ENCODE peak calls at places on chromosomes 6 and 20, in four cellular contexts. One of them, this sample, is unnamed. For H3K27me3, the result is how much of the 10 kb centered on the place peaks cover.

GRCh38 chr6:169944415-169944814 is 193.0 kb downstream of the ERMARD start:
- DNase-seq in uterus: no peak
- DNase-seq in Panc1: no peak
- DNase-seq in psoas muscle: no peak
- DNase-seq in this sample: no peak

GRCh38 chr6:16167219-16167618 is 38.3 kb downstream of the MYLIP start:
- DNase-seq in psoas muscle: no peak
- DNase-seq in uterus: no peak
- DNase-seq in Panc1: no peak
- DNase-seq in this sample: no peak

GRCh38 chr6:149248688-149249369 is 68.7 kb upstream of the TAB2 start:
- DNase-seq in uterus: no peak
- DNase-seq in Panc1: no peak
- DNase-seq in psoas muscle: no peak
- DNase-seq in this sample: no peak

GRCh38 chr6:163825033-163825432 is 410.5 kb downstream of the QKI start:
- DNase-seq in Panc1: no peak
- DNase-seq in psoas muscle: no peak
- DNase-seq in uterus: no peak
- DNase-seq in this sample: no peak

GRCh38 chr20:51511861-51512619 is 30.5 kb downstream of the NFATC2 start:
- DNase-seq in psoas muscle: no peak
- DNase-seq in Panc1: no peak
- DNase-seq in uterus: no peak
- DNase-seq in this sample: no peak

GRCh38 chr20:37336369-37337207 is 9.4 kb upstream of the SRC start:
- DNase-seq in uterus: peak
- DNase-seq in psoas muscle: peak
- DNase-seq in Panc1: no peak
- DNase-seq in this sample: no peak

GRCh38 chr6:125728739-125729138 is 20.7 kb upstream of the HEY2 start:
- DNase-seq in psoas muscle: no peak
- DNase-seq in uterus: no peak
- DNase-seq in Panc1: no peak
- DNase-seq in this sample: no peak

GRCh38 chr6:39049575-39050283 is 1.1 kb downstream of the GLP1R start:
- DNase-seq in psoas muscle: no peak
- DNase-seq in Panc1: no peak
- DNase-seq in uterus: no peak
- DNase-seq in this sample: peak

GRCh38 chr6:169780571-169781091 is 29.2 kb downstream of the ERMARD start:
- DNase-seq in Panc1: no peak
- DNase-seq in uterus: no peak
- DNase-seq in psoas muscle: no peak
- DNase-seq in this sample: no peak

GRCh38 chr6:104509355-104509754 is 350.4 kb downstream of the HACE1 start:
- DNase-seq in uterus: no peak
- DNase-seq in Panc1: no peak
- DNase-seq in psoas muscle: no peak
- DNase-seq in this sample: no peak

GRCh38 chr20:50276119-50277063 is 85.8 kb downstream of the CEBPB start:
- DNase-seq in Panc1: no peak
- DNase-seq in uterus: no peak
- DNase-seq in psoas muscle: no peak
- DNase-seq in this sample: no peak

GRCh38 chr6:53161481-53162009 is 12.9 kb upstream of the GCM1 start:
- DNase-seq in psoas muscle: no peak
- DNase-seq in Panc1: no peak
- DNase-seq in uterus: no peak
- DNase-seq in this sample: no peak

GRCh38 chr6:151539506-151540268 is 45.9 kb downstream of the CCDC170 start:
- DNase-seq in psoas muscle: no peak
- DNase-seq in uterus: no peak
- DNase-seq in Panc1: no peak
- DNase-seq in this sample: no peak

GRCh38 chr20:53165452-53165851 is 193.3 kb downstream of the TSHZ2 start:
- DNase-seq in psoas muscle: no peak
- DNase-seq in uterus: no peak
- DNase-seq in Panc1: no peak
- DNase-seq in this sample: no peak

GRCh38 chr6:116447496-116448011 is 13.6 kb upstream of the CALHM6 start:
- DNase-seq in Panc1: no peak
- DNase-seq in uterus: no peak
- DNase-seq in psoas muscle: no peak
- DNase-seq in this sample: peak

GRCh38 chr6:25882066-25882496 is 8.0 kb upstream of the SLC17A3 start:
- DNase-seq in Panc1: no peak
- DNase-seq in psoas muscle: no peak
- DNase-seq in uterus: no peak
- DNase-seq in this sample: no peak

GRCh38 chr6:30818426-30818841 is 65.9 kb upstream of the DDR1 start:
- DNase-seq in uterus: no peak
- DNase-seq in Panc1: no peak
- DNase-seq in psoas muscle: no peak
- DNase-seq in this sample: no peak

GRCh38 chr6:3269412-3269975 is 10.7 kb downstream of the PSMG4 start:
- DNase-seq in Panc1: no peak
- DNase-seq in psoas muscle: no peak
- DNase-seq in uterus: no peak
- DNase-seq in this sample: no peak

GRCh38 chr20:62623488-62624324 is 18.6 kb upstream of the SLCO4A1 start:
- DNase-seq in psoas muscle: peak
- DNase-seq in uterus: peak
- DNase-seq in Panc1: peak
- DNase-seq in this sample: peak

GRCh38 chr20:51028616-51029263 is 5.8 kb upstream of the KCNG1 start:
- DNase-seq in psoas muscle: no peak
- DNase-seq in Panc1: no peak
- DNase-seq in uterus: no peak
- DNase-seq in this sample: no peak

GRCh38 chr6:28269492-28269891 is 2.5 kb downstream of the ZSCAN26 start:
- DNase-seq in uterus: no peak
- DNase-seq in Panc1: peak
- DNase-seq in psoas muscle: no peak
- DNase-seq in this sample: no peak

GRCh38 chr6:161482517-161482903 is 208.6 kb upstream of the AGPAT4 start:
- DNase-seq in uterus: no peak
- DNase-seq in psoas muscle: no peak
- DNase-seq in Panc1: no peak
- DNase-seq in this sample: no peak

GRCh38 chr6:25417206-25417605 is 138.0 kb downstream of the CARMIL1 start:
- DNase-seq in Panc1: no peak
- DNase-seq in psoas muscle: no peak
- DNase-seq in uterus: no peak
- DNase-seq in this sample: no peak

GRCh38 chr6:113050979-113051378 is 703.8 kb downstream of the RFPL4B start:
- DNase-seq in Panc1: no peak
- DNase-seq in uterus: no peak
- DNase-seq in psoas muscle: no peak
- DNase-seq in this sample: no peak

GRCh38 chr6:156347251-156348049 is 429.7 kb upstream of the ARID1B start:
- DNase-seq in Panc1: no peak
- DNase-seq in uterus: no peak
- DNase-seq in psoas muscle: no peak
- DNase-seq in this sample: no peak

GRCh38 chr20:64068381-64069208 is 5.6 kb downstream of the TCEA2 start:
- DNase-seq in uterus: no peak
- DNase-seq in Panc1: no peak
- DNase-seq in psoas muscle: no peak
- DNase-seq in this sample: no peak

GRCh38 chr6:145023116-145023726 is 712.1 kb downstream of the EPM2A start:
- DNase-seq in uterus: no peak
- DNase-seq in Panc1: no peak
- DNase-seq in psoas muscle: no peak
- DNase-seq in this sample: no peak

GRCh38 chr6:140203611-140204553 is 829.4 kb upstream of the CITED2 start:
- DNase-seq in psoas muscle: no peak
- DNase-seq in Panc1: no peak
- DNase-seq in uterus: no peak
- DNase-seq in this sample: no peak

GRCh38 chr6:56573142-56573541 is 69.5 kb downstream of the DST start:
- DNase-seq in uterus: no peak
- DNase-seq in psoas muscle: no peak
- DNase-seq in Panc1: no peak
- DNase-seq in this sample: no peak

GRCh38 chr20:34022154-34022842 is 28.6 kb downstream of the RALY start:
- DNase-seq in psoas muscle: no peak
- DNase-seq in Panc1: peak
- DNase-seq in uterus: no peak
- DNase-seq in this sample: no peak

GRCh38 chr6:32415521-32416019 is 8.6 kb upstream of the BTNL2 start:
- DNase-seq in Panc1: peak
- DNase-seq in psoas muscle: peak
- DNase-seq in uterus: peak
- DNase-seq in this sample: peak

GRCh38 chr6:41557305-41557704 is 11.1 kb downstream of the FOXP4 start:
- DNase-seq in psoas muscle: no peak
- DNase-seq in uterus: no peak
- DNase-seq in Panc1: no peak
- DNase-seq in this sample: no peak

GRCh38 chr6:160973311-160973710 is 18.3 kb upstream of the MAP3K4 start:
- DNase-seq in Panc1: no peak
- DNase-seq in uterus: peak
- DNase-seq in psoas muscle: peak
- DNase-seq in this sample: no peak

GRCh38 chr6:155130161-155130853 is 133.5 kb upstream of the CLDN20 start:
- DNase-seq in Panc1: no peak
- DNase-seq in uterus: no peak
- DNase-seq in psoas muscle: no peak
- DNase-seq in this sample: no peak

GRCh38 chr6:40545954-40546353 is 41.2 kb downstream of the LRFN2 start:
- DNase-seq in Panc1: no peak
- DNase-seq in psoas muscle: no peak
- DNase-seq in uterus: no peak
- DNase-seq in this sample: no peak

GRCh38 chr6:31933537-31933936 is 6.0 kb downstream of the C2 start:
- DNase-seq in uterus: no peak
- DNase-seq in Panc1: no peak
- DNase-seq in psoas muscle: no peak
- DNase-seq in this sample: no peak

GRCh38 chr6:106895703-106896040 is 78.9 kb downstream of the CD24 start:
- DNase-seq in Panc1: no peak
- DNase-seq in uterus: no peak
- DNase-seq in psoas muscle: no peak
- DNase-seq in this sample: no peak

GRCh38 chr6:106890447-106890846 is 84.1 kb downstream of the CD24 start:
- DNase-seq in Panc1: no peak
- DNase-seq in uterus: no peak
- DNase-seq in psoas muscle: no peak
- DNase-seq in this sample: no peak

GRCh38 chr6:106894978-106895702 is 79.4 kb downstream of the CD24 start:
- DNase-seq in psoas muscle: no peak
- DNase-seq in uterus: no peak
- DNase-seq in Panc1: no peak
- DNase-seq in this sample: no peak

GRCh38 chr6:106889692-106890091 is 84.8 kb downstream of the CD24 start:
- DNase-seq in uterus: no peak
- DNase-seq in Panc1: no peak
- DNase-seq in psoas muscle: no peak
- DNase-seq in this sample: no peak

GRCh38 chr6:106892186-106892585 is 82.3 kb downstream of the CD24 start:
- DNase-seq in Panc1: no peak
- DNase-seq in psoas muscle: no peak
- DNase-seq in uterus: no peak
- DNase-seq in this sample: no peak
- H3K4me3 ChIP-seq in Panc1: no peak
- H3K4me3 ChIP-seq in psoas muscle: no peak
- H3K4me3 ChIP-seq in uterus: no peak
- H3K4me3 ChIP-seq in this sample: no peak

DNA sequence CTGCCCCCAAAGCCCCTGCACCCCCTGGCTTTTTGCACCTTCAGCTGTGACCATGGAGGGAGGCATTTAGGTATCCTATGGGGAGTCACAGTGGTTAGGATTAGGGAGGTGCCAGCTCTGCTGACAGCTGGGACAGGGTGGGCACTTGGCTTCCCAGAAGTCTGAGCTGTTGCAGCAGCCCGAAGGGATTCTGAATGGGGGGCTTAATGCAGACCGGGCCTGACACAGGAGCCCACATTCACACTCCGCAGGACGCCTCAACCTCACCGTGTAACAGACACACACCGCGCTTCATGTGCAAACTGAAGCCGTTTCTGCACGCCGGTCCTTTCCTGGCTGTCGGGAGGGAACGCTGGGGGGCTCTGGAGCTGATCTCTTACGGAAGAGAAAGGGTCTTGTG is 1.9 kb downstream of the EBF4 start:
- DNase-seq in Panc1: no peak
- DNase-seq in psoas muscle: no peak
- DNase-seq in uterus: no peak
- DNase-seq in this sample: no peak
- H3K27me3 ChIP-seq in Panc1: under half
- H3K27me3 ChIP-seq in psoas muscle: half or more
- H3K27me3 ChIP-seq in uterus: under half
- H3K27me3 ChIP-seq in this sample: under half

DNA sequence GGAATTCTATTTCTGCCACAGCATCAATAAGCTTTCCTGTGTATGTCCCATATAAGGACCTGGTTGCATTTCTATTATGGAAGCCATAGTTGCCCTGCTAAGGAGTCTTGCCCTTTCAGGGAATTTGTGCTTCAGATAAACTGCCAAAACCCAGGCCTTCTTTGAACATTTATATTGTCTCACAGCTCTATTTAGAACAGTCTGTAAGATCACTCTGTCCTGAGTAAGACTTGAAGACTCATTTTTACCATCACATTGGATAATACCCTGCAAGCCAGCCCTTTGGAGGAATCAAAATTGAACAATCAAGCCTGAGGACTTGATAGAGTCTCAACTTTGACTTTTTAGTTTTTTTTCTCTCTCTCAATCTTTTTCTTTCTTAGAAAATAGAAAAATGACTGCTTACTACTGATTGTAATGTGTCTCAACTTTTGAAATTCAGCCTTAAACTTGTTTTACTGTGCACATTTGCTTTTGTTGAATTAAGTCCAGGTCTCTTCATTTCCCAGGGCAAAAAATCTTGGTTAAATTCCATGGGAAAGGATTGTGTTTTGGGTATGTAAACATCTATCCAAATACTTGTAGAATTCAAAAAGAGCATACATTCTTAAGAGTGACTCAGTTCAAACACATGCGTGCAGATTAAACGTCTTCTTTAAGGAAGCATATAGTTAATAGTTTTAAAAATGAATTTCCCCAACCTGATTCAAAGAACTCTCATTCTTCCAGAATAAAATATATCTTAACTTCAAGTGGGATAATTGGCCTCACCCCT is 91.2 kb downstream of the PLCB1 start:
- DNase-seq in psoas muscle: no peak
- DNase-seq in Panc1: no peak
- DNase-seq in uterus: no peak
- DNase-seq in this sample: no peak
- H3K4me3 ChIP-seq in psoas muscle: no peak
- H3K4me3 ChIP-seq in Panc1: no peak
- H3K4me3 ChIP-seq in uterus: no peak
- H3K4me3 ChIP-seq in this sample: no peak

GRCh38 chr20:45303586-45304463 is 2.8 kb upstream of the RBPJL start:
- DNase-seq in uterus: no peak
- DNase-seq in psoas muscle: no peak
- DNase-seq in Panc1: no peak
- DNase-seq in this sample: no peak
- H3K27me3 ChIP-seq in uterus: under half
- H3K27me3 ChIP-seq in psoas muscle: under half
- H3K27me3 ChIP-seq in Panc1: under half
- H3K27me3 ChIP-seq in this sample: under half

GRCh38 chr6:143058987-143059386 is 1.7 kb upstream of the AIG1 start:
- DNase-seq in Panc1: no peak
- DNase-seq in uterus: no peak
- DNase-seq in psoas muscle: no peak
- DNase-seq in this sample: no peak
- H3K4me3 ChIP-seq in Panc1: no peak
- H3K4me3 ChIP-seq in uterus: no peak
- H3K4me3 ChIP-seq in psoas muscle: peak
- H3K4me3 ChIP-seq in this sample: no peak

This sample was measured in tibial artery.